ENCODE peak calls at places on chromosome 18, in ten cellular contexts. I, K, D, F, M, P, V, H, Y and O are unnamed samples.
A peak's percentile ranks its signal among the peaks of the same experiment; 100 is the strongest.

GRCh38 chr18:13810950-13811485 is 12.9 kb upstream of the MC5R start:
- DNase-seq in H (no peak), K (no peak), I (no peak), V (no peak), Y (no peak), P (no peak), D (no peak), M (no peak), F (no peak), O (no peak)

GRCh38 chr18:46416706-46417638 is 240.0 kb downstream of the LOXHD1 start:
- DNase-seq in V (peak; percentile 40), H (no peak), K (no peak), M (no peak), P (peak; percentile 81), Y (no peak), D (no peak), F (peak; percentile 4), I (no peak), O (no peak)

GRCh38 chr18:36685580-36685979 is 143.2 kb downstream of the TPGS2 start:
- DNase-seq in V (no peak), P (no peak), K (no peak), D (no peak), H (no peak), F (no peak), I (no peak), M (no peak), Y (no peak), O (no peak)

GRCh38 chr18:40133253-40133652 is 1821.8 kb upstream of the PIK3C3 start:
- DNase-seq in K (no peak), F (no peak), Y (no peak), V (no peak), D (no peak), H (no peak), I (no peak), M (no peak), P (no peak), O (no peak)

GRCh38 chr18:77108001-77108692 is 24.4 kb downstream of the MBP start:
- DNase-seq in V (no peak), F (no peak), P (no peak), H (peak; percentile 33), Y (peak; percentile 51), M (no peak), I (peak; percentile 91), K (no peak), D (peak; percentile 73), O (no peak)

GRCh38 chr18:30334781-30335180 is 707.8 kb downstream of the DSC3 start:
- DNase-seq in K (no peak), M (no peak), D (no peak), F (no peak), H (no peak), V (no peak), P (no peak), I (no peak), Y (no peak), O (no peak)

GRCh38 chr18:44895176-44895798 is 214.6 kb downstream of the SETBP1 start:
- DNase-seq in P (peak; percentile 15), V (peak; percentile 77), H (no peak), Y (peak; percentile 76), M (peak; percentile 5), D (peak; percentile 33), F (no peak), I (no peak), K (no peak), O (peak; percentile 57)

GRCh38 chr18:49846263-49846662 is 32.9 kb upstream of the ACAA2 start:
- DNase-seq in F (no peak), I (no peak), D (no peak), M (peak; percentile 36), Y (no peak), V (no peak), H (no peak), K (no peak), P (no peak), O (no peak)

GRCh38 chr18:50579061-50579774 is 19.3 kb downstream of the MAPK4 start:
- DNase-seq in D (no peak), P (no peak), F (no peak), V (no peak), H (no peak), K (no peak), Y (no peak), I (no peak), M (no peak), O (no peak)

GRCh38 chr18:14941792-14942191 is 193.8 kb downstream of the ANKRD30B start:
- DNase-seq in P (no peak), V (no peak), I (no peak), D (no peak), F (no peak), Y (no peak), H (no peak), M (no peak), K (no peak), O (no peak)

GRCh38 chr18:60554961-60555360 is 182.4 kb upstream of the MC4R start:
- DNase-seq in M (no peak), P (no peak), D (no peak), V (no peak), K (no peak), H (no peak), F (no peak), Y (no peak), I (no peak), O (no peak)

GRCh38 chr18:50934545-50935211 is 33.2 kb upstream of the ELAC1 start:
- DNase-seq in P (no peak), I (no peak), M (no peak), Y (no peak), V (no peak), H (no peak), D (no peak), K (no peak), F (no peak), O (no peak)

GRCh38 chr18:3595282-3596273 is 145.6 kb downstream of the TGIF1 start:
- DNase-seq in H (no peak), D (peak; percentile 63), I (peak; percentile 82), M (no peak), P (no peak), F (no peak), V (peak; percentile 83), K (no peak), Y (peak; percentile 44), O (peak; percentile 43)

GRCh38 chr18:3593904-3594759 is 144.2 kb downstream of the TGIF1 start:
- DNase-seq in H (peak; percentile 95), K (peak; percentile 90), F (peak; percentile 93), P (peak; percentile 83), I (peak; percentile 95), V (peak; percentile 97), Y (peak; percentile 92), M (peak; percentile 74), D (peak; percentile 92), O (peak; percentile 90)

GRCh38 chr18:3597159-3597977 is 147.4 kb downstream of the TGIF1 start:
- DNase-seq in M (no peak), Y (no peak), I (no peak), K (no peak), V (no peak), D (no peak), F (no peak), H (no peak), P (no peak), O (no peak)

GRCh38 chr18:3594760-3595241 is 144.8 kb downstream of the TGIF1 start:
- DNase-seq in K (no peak), M (no peak), I (no peak), P (no peak), Y (peak; percentile 47), F (no peak), H (no peak), V (peak; percentile 58), D (peak; percentile 38), O (peak; percentile 37)

DNA sequence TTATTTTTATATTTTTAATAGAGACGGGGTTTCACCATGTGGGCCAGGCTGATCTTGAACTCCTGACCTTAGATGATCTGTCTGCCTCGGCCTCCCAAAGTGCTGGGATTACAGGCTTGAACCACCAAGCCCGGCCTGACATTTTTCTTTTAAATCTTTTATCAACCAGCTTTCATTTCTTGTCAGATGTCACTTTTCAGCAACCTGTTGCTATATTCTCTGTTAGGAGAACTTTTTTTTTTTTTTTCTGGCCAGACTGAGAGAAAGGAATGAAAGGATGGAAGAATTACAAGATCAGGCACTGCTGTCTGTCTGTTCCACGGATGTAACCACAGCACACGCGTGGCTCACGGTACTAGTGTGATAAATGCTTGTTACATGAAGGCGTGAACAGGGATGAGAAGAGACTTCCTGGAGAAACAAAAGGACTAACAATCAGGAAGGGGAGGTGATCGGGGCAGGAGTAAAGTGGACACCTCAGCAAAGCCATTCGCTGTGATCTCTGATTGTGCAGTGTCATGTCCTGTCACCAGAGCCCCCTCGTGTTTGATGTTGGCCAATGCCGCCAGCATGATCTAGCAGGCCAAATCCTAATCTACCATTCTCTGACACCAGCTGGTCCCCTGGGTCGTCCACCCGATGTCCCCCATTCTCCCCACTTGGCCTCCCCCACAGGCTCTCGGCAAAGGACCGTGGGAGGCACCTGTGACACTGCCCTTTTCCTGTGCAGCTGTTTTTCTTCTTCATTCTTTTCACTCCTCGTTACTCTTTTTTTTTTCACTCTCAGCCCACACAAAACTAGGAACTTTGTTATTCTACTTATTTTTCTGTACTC is 146.6 kb downstream of the TGIF1 start:
- DNase-seq in H (no peak), V (peak; percentile 88), P (peak; percentile 82), F (no peak), Y (peak; percentile 66), I (peak; percentile 77), M (peak; percentile 69), D (peak; percentile 42), K (peak; percentile 39), O (peak; percentile 46)
- H3K4me1 ChIP-seq in H (peaks cover 34% of the 10 kb centered on the region), V (peaks cover 78% of the 10 kb centered on the region), P (peaks cover 73% of the 10 kb centered on the region), F (peaks cover 59% of the 10 kb centered on the region), Y (peaks cover 43% of the 10 kb centered on the region), I (peaks cover 48% of the 10 kb centered on the region), M (peaks cover 36% of the 10 kb centered on the region), D (peaks cover 14% of the 10 kb centered on the region), K (peaks cover 40% of the 10 kb centered on the region), O (peaks cover 59% of the 10 kb centered on the region)

DNA sequence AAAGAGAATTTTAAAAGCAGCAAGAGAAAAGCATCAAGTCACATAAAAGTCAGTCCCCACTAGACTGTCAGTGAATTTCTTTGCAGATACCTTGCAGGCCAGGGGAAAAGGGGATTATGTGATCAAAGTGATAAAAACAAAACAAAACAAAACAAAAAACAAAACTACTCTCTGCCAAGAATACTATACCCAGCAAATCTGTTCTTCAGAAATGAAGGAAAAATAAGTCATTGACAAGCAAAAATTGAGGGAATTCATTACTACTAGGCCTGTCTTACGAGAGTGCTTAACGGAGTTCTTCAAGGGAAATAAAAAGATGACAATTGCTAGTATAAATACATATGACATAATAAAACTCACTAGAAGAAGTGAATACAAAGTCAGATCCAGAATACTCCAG is 245.5 kb upstream of the CHST9 start:
- DNase-seq in M (no peak), D (no peak), I (no peak), F (no peak), H (no peak), P (no peak), V (no peak), Y (no peak), K (no peak), O (no peak)
- TF ChIP-seq EP300 in M (no peak), D (no peak), I (no peak), F (no peak), H (no peak), P (no peak), V (no peak), Y (no peak), K (no peak), O (no peak)

GRCh38 chr18:78981652-78981955 is 2.0 kb downstream of the SALL3 start:
- DNase-seq in I (no peak), Y (no peak), K (no peak), P (no peak), M (no peak), H (no peak), V (no peak), D (no peak), F (no peak), O (no peak)
- H3K27ac ChIP-seq in I (no peak overlapping the region), Y (no peak overlapping the region), K (no peak overlapping the region), P (no peak overlapping the region), M (no peak overlapping the region), H (no peak overlapping the region), V (no peak overlapping the region), D (no peak overlapping the region), F (no peak overlapping the region), O (no peak overlapping the region)

GRCh38 chr18:48832961-48833700 is 117.6 kb downstream of the SMAD7 start:
- DNase-seq in D (no peak), K (no peak), Y (peak; percentile 74), V (peak; percentile 46), H (peak; percentile 46), F (no peak), M (no peak), P (no peak), I (no peak), O (peak; percentile 45)
- H3K4me1 ChIP-seq in D (peaks cover 12% of the 10 kb centered on the region), K (peaks cover 25% of the 10 kb centered on the region), Y (peaks cover 28% of the 10 kb centered on the region), V (peaks cover 44% of the 10 kb centered on the region), H (peaks cover 19% of the 10 kb centered on the region), F (peaks cover 32% of the 10 kb centered on the region), M (peaks cover 53% of the 10 kb centered on the region), P (peaks cover 41% of the 10 kb centered on the region), I (peaks cover 24% of the 10 kb centered on the region), O (peaks cover 16% of the 10 kb centered on the region)